ENCODE peak calls at places on chromosome 13, in four cellular contexts. R, B, Z and W are unnamed samples.

GRCh38 chr13:38785490-38785889 is 98.6 kb downstream of the FREM2 start:
- DNase-seq in B (no peak), R (no peak), Z (no peak), W (no peak)

GRCh38 chr13:30870049-30870884 is 35.8 kb upstream of the MEDAG start:
- DNase-seq in B (peak), Z (peak), R (peak), W (peak)

GRCh38 chr13:60267498-60268202 is 103.9 kb upstream of the DIAPH3 start:
- DNase-seq in B (no peak), Z (peak), R (no peak), W (no peak)

GRCh38 chr13:36531746-36532486 is 99.6 kb downstream of the CCNA1 start:
- DNase-seq in B (no peak), Z (no peak), R (peak), W (no peak)

GRCh38 chr13:98909016-98909415 is 68.8 kb downstream of the DOCK9 start:
- DNase-seq in Z (no peak), R (no peak), B (no peak), W (no peak)

GRCh38 chr13:107864543-107865460 is 350.5 kb downstream of the LIG4 start:
- DNase-seq in R (no peak), Z (peak), B (no peak), W (peak)

GRCh38 chr13:20702530-20702929 is 969 bp upstream of the IL17D start:
- DNase-seq in Z (no peak), R (no peak), B (no peak), W (no peak)

GRCh38 chr13:98254541-98254940 is 77.5 kb upstream of the RNF113B start:
- DNase-seq in B (no peak), Z (no peak), R (no peak), W (no peak)

GRCh38 chr13:44974056-44974798 is 15.0 kb downstream of the NUFIP1 start:
- DNase-seq in Z (peak), R (peak), B (no peak), W (no peak)

GRCh38 chr13:42803563-42804212 is 22.3 kb downstream of the FAM216B start:
- DNase-seq in Z (no peak), B (no peak), R (no peak), W (no peak)

GRCh38 chr13:98972627-98973026 is 5.2 kb downstream of the DOCK9 start:
- DNase-seq in R (no peak), B (no peak), Z (no peak), W (no peak)

GRCh38 chr13:50104493-50104892 is 89.2 kb downstream of the KCNRG start:
- DNase-seq in Z (no peak), B (no peak), R (no peak), W (no peak)

GRCh38 chr13:76656496-76656895 is 229.7 kb downstream of the KCTD12 start:
- DNase-seq in R (no peak), Z (no peak), B (no peak), W (no peak)

GRCh38 chr13:76293346-76293745 is 592.9 kb downstream of the KCTD12 start:
- DNase-seq in Z (no peak), B (no peak), R (no peak), W (peak)

GRCh38 chr13:29457299-29457698 is 138.2 kb downstream of the SLC7A1 start:
- DNase-seq in Z (no peak), B (no peak), R (no peak), W (no peak)

GRCh38 chr13:111915104-111915551 is 151.8 kb upstream of the SOX1 start:
- DNase-seq in Z (no peak), B (no peak), R (no peak), W (no peak)

GRCh38 chr13:31945202-31945978 is 86.2 kb upstream of the FRY start:
- DNase-seq in B (peak), R (peak), Z (peak), W (no peak)

GRCh38 chr13:70183041-70183440 is 74.8 kb upstream of the KLHL1 start:
- DNase-seq in R (no peak), B (no peak), Z (no peak), W (no peak)

GRCh38 chr13:75494491-75494890 is 12.5 kb upstream of the TBC1D4 start:
- DNase-seq in R (no peak), B (no peak), Z (no peak), W (no peak)

GRCh38 chr13:30751183-30751933 is 16.0 kb downstream of the ALOX5AP start:
- DNase-seq in B (no peak), R (no peak), Z (no peak), W (no peak)

GRCh38 chr13:48576448-48576993 is 43.6 kb upstream of the RCBTB2 start:
- DNase-seq in Z (no peak), R (no peak), B (no peak), W (no peak)

GRCh38 chr13:36028359-36028758 is 102.8 kb downstream of the DCLK1 start:
- DNase-seq in B (no peak), Z (no peak), R (no peak), W (no peak)

GRCh38 chr13:33782631-33783030 is 35.3 kb upstream of the RFC3 start:
- DNase-seq in Z (no peak), B (no peak), R (no peak), W (no peak)

GRCh38 chr13:80010846-80011245 is 330.1 kb downstream of the SPRY2 start:
- DNase-seq in B (no peak), R (no peak), Z (no peak), W (no peak)

GRCh38 chr13:67549331-67549730 is 319.2 kb upstream of the PCDH9 start:
- DNase-seq in Z (no peak), B (no peak), R (no peak), W (peak)

GRCh38 chr13:32391101-32391620 is 36.8 kb downstream of the N4BP2L1 start:
- DNase-seq in B (no peak), R (no peak), Z (no peak), W (no peak)

GRCh38 chr13:49351871-49352270 is 92.0 kb downstream of the CAB39L start:
- DNase-seq in R (no peak), Z (no peak), B (no peak), W (peak)

GRCh38 chr13:44874886-44875630 is 114.2 kb downstream of the NUFIP1 start:
- DNase-seq in R (no peak), Z (no peak), B (no peak), W (no peak)

GRCh38 chr13:47039106-47039505 is 142.3 kb upstream of the HTR2A start:
- DNase-seq in Z (no peak), B (no peak), R (no peak), W (peak)

GRCh38 chr13:66492479-66492878 is 737.7 kb downstream of the PCDH9 start:
- DNase-seq in R (no peak), Z (peak), B (no peak), W (no peak)

GRCh38 chr13:98109226-98109625 is 33.7 kb upstream of the FARP1 start:
- DNase-seq in Z (no peak), R (no peak), B (no peak), W (no peak)

GRCh38 chr13:24267801-24268200 is 41.6 kb upstream of the C1QTNF9 start:
- DNase-seq in Z (no peak), B (no peak), R (no peak), W (no peak)

GRCh38 chr13:24264976-24265375 is 44.4 kb upstream of the C1QTNF9 start:
- DNase-seq in R (peak), Z (peak), B (no peak), W (no peak)

GRCh38 chr13:24263652-24264051 is 45.7 kb upstream of the C1QTNF9 start:
- DNase-seq in Z (no peak), R (no peak), B (no peak), W (peak)

GRCh38 chr13:24267283-24267682 is 42.1 kb upstream of the C1QTNF9 start:
- DNase-seq in B (no peak), R (no peak), Z (peak), W (no peak)

DNA sequence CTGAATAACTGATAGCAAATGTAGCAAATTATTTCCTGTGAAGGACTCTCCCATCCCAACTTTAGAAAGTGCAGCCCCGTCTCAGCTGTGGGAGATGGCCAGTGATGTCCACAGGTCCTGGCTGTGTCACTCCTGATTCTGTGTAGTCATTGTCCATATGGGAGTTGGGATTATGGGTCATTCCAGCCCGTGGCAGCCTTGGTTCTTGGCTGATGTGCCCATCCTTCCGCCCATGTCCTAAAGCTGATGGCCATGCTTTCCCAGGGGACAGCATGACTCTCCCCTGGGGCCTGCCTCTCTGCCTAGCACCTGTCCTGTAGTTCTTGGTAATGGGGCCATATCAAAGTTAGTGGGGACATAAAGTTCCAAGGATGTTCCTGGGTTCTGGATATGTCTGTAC is 43.9 kb upstream of the C1QTNF9 start:
- DNase-seq in B (no peak), R (no peak), Z (peak), W (no peak)
- H3K27ac ChIP-seq in B (no peak), R (no peak), Z (no peak), W (no peak)

DNA sequence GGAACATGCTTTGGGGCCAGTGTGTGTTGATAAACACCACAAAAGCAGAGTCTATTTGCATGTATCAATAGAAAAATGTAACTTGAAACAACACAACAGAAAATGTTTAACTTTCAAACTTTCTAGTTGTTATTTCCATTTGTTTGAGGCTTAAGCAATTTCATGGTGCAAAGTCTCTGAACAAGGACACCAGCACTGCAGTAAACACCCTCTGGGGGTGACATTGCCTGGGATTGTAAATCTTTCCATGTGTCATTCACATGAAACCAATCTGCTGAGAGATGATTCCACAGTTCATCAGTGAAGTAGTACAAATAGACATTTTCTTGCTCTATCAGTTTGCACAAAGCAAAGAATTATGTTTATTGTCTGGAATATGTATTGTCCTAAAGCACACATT is 124.5 kb downstream of the ITGBL1 start:
- DNase-seq in R (no peak), B (no peak), Z (no peak), W (no peak)
- TF ChIP-seq CTCF in R (no peak), B (no peak), Z (no peak), W (no peak)

DNA sequence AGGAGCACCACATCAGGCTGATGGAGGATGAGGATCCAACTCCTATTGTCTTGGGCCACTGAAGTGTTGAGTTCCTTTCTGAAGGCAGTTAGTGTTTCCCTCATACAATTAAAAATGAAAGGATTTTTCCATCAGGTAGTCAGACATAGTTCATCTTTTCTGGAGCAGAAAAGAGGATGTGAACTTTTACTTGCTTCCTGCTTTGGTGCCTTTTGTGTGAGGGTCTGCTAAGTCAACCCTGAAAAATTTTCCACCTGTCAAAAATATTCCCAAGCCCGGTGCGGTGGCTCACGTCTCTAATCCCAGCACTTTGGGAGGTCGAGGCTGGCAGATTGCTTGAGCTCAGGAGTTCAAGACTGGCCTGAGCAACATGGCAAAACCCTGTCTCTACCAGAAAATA is 43.9 kb downstream of the RGCC start:
- DNase-seq in R (no peak), B (no peak), Z (no peak), W (no peak)
- H3K27ac ChIP-seq in R (no peak), B (no peak), Z (no peak), W (no peak)

DNA sequence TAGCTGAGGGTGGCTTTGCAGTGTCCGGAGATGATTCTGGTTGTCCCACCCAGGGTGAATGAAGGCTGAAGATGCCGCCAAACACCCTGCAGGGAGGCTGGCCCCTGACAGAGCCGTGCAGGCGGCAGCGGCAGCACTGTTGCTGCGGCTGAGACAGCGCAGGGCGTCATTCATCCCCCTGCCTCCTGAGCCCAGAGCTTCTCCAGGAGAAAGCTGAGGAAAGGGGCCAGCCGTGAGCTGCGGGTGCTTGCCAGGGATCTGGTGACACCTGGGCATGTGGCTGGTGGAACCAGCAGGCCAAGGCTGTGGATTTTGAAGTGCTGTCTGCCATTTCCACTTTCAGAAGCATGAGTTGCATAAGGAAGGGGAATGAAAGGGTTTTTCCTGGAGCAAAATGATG is 22.5 kb downstream of the TFDP1 start:
- DNase-seq in Z (no peak), R (no peak), B (no peak), W (no peak)
- TF ChIP-seq CTCF in Z (no peak), R (no peak), B (no peak), W (no peak)

GRCh38 chr13:106140476-106140875 is 395.0 kb downstream of the EFNB2 start:
- DNase-seq in R (no peak), B (no peak), Z (no peak), W (no peak)

GRCh38 chr13:106143392-106143791 is 392.1 kb downstream of the EFNB2 start:
- DNase-seq in R (no peak), Z (no peak), B (no peak), W (peak)

GRCh38 chr13:106145997-106146864 is 389.2 kb downstream of the EFNB2 start:
- DNase-seq in B (no peak), Z (no peak), R (peak), W (no peak)

GRCh38 chr13:106143930-106144709 is 391.3 kb downstream of the EFNB2 start:
- DNase-seq in Z (no peak), B (no peak), R (no peak), W (no peak)

GRCh38 chr13:106145070-106145469 is 390.4 kb downstream of the EFNB2 start:
- DNase-seq in R (no peak), Z (no peak), B (no peak), W (no peak)
- H3K27ac ChIP-seq in R (no peak), Z (no peak), B (no peak), W (no peak)

GRCh38 chr13:110183925-110184324 is 123.0 kb downstream of the COL4A1 start:
- DNase-seq in B (no peak), R (no peak), Z (no peak), W (no peak)
- TF ChIP-seq CTCF in B (no peak), R (no peak), Z (no peak), W (no peak)

GRCh38 chr13:110168999-110169933 is 137.7 kb downstream of the COL4A1 start:
- DNase-seq in B (no peak), R (no peak), Z (no peak), W (no peak)
- H3K27ac ChIP-seq in B (no peak), R (no peak), Z (no peak), W (peak)